ENCODE peak calls at places on chromosomes 7 and 10, in nine cellular contexts. V is MG63; U is lower lobe of right lung; J is GM23248; R is lung; Y is psoas muscle; F is mucosa of descending colon; O is CD4-positive, CD25-positive, alpha-beta regulatory T cell; L is fibroblast of lung. G is an unnamed sample.

GRCh38 chr10:8978100-8978499 is 923.6 kb downstream of the GATA3 start:
- DNase-seq in U (no peak), Y (no peak), O (no peak), V (no peak), L (no peak), F (no peak), J (no peak), R (no peak), G (no peak)

GRCh38 chr10:44977287-44978212 is 1.1 kb downstream of the DEPP1 start:
- DNase-seq in V (no peak), O (no peak), Y (peak), U (no peak), R (no peak), F (no peak), J (no peak), L (no peak), G (no peak)

GRCh38 chr10:94677691-94678090 is 5.8 kb upstream of the CYP2C18 start:
- DNase-seq in F (no peak), R (no peak), Y (no peak), U (no peak), J (peak), L (no peak), V (no peak), O (no peak), G (no peak)

GRCh38 chr7:106114735-106115383 is 2.7 kb upstream of the SYPL1 start:
- DNase-seq in U (no peak), V (no peak), O (peak), F (no peak), R (no peak), L (no peak), Y (no peak), J (no peak), G (no peak)

GRCh38 chr7:135853499-135853898 is 104.9 kb upstream of the FAM180A start:
- DNase-seq in L (no peak), U (no peak), Y (no peak), R (no peak), V (no peak), O (no peak), J (peak), F (no peak), G (no peak)

GRCh38 chr7:7970113-7970619 is 1.6 kb downstream of the GLCCI1 start:
- DNase-seq in U (no peak), Y (no peak), R (no peak), V (no peak), J (peak), O (no peak), F (no peak), L (no peak), G (no peak)

GRCh38 chr10:71603190-71603589 is 116.4 kb downstream of the C10orf105 start:
- DNase-seq in F (no peak), R (no peak), V (no peak), L (no peak), J (no peak), U (no peak), O (no peak), Y (no peak), G (no peak)

GRCh38 chr7:140347218-140347617 is 51.1 kb downstream of the SLC37A3 start:
- DNase-seq in R (no peak), J (no peak), U (no peak), F (no peak), Y (no peak), O (no peak), V (no peak), L (no peak), G (no peak)

GRCh38 chr7:34491899-34492298 is 166.1 kb upstream of the NPSR1 start:
- DNase-seq in U (no peak), J (no peak), Y (no peak), O (no peak), V (no peak), L (no peak), R (no peak), F (no peak), G (no peak)

GRCh38 chr10:13615650-13616049 is 28.9 kb downstream of the PRPF18 start:
- DNase-seq in F (no peak), R (no peak), U (no peak), L (no peak), O (no peak), Y (no peak), J (no peak), V (no peak), G (no peak)

GRCh38 chr10:72049969-72050781 is 38.2 kb downstream of the SPOCK2 start:
- DNase-seq in F (no peak), J (peak), V (no peak), Y (peak), O (no peak), R (no peak), L (no peak), U (no peak), G (no peak)

GRCh38 chr7:155003215-155003999 is 483 bp upstream of the PAXIP1 start:
- DNase-seq in F (peak), V (peak), J (peak), Y (peak), R (peak), U (peak), L (peak), O (peak), G (peak)

GRCh38 chr7:159086301-159086925 is 58.3 kb downstream of the VIPR2 start:
- DNase-seq in J (no peak), V (no peak), Y (no peak), U (no peak), L (no peak), O (no peak), F (no peak), R (no peak), G (no peak)

GRCh38 chr10:133195611-133196010 is 34.4 kb upstream of the UTF1 start:
- DNase-seq in R (no peak), J (no peak), F (peak), Y (peak), U (no peak), O (no peak), L (no peak), V (no peak), G (no peak)
- H3K4me3 ChIP-seq in R (no peak), J (no peak), F (no peak), Y (no peak), U (no peak), O (no peak), L (no peak), V (no peak), G (no peak)

GRCh38 chr7:98399462-98399861 is 1.4 kb downstream of the BAIAP2L1 start:
- DNase-seq in F (no peak), O (no peak), Y (no peak), V (no peak), U (no peak), L (no peak), R (no peak), J (peak), G (no peak)
- H3K4me3 ChIP-seq in F (peak), O (no peak), Y (peak), V (peak), U (peak), L (peak), R (no peak), J (peak), G (peak)

DNA sequence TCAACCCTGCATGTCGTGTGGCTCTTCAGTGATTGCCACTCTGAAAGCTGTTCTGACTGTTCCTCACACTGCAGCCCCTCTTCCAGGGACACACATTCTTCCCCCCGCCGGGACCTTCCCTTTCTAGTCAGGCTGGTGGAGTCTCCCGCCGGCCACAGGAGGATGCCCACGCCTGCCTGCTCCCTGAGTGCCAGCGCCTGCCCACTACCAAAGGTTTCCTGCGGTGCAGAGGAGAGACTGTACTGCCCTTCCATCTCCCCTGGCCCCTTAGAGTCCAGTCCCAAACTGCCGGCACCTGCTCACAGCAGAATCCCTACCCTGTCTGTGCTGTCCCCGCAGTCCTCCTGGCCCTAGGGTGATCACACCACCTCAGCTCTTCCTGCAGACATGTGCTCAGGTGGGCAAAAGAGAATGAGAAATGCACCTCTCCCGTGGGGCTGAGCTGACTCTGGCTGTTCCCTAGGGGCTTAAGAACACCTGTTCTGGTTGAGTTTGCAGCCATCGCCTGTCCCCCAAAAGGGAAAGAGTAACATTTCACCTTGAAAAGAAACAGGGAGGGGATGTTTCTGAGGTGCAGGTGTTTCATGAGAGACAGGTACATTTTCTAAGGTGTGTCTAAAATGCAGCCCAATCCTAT is 1.4 kb downstream of the PODXL start:
- DNase-seq in Y (no peak), U (no peak), L (no peak), R (no peak), J (no peak), O (no peak), V (no peak), F (no peak), G (no peak)
- H3K4me3 ChIP-seq in Y (peak), U (peak), L (no peak), R (peak), J (peak), O (no peak), V (no peak), F (no peak), G (no peak)

DNA sequence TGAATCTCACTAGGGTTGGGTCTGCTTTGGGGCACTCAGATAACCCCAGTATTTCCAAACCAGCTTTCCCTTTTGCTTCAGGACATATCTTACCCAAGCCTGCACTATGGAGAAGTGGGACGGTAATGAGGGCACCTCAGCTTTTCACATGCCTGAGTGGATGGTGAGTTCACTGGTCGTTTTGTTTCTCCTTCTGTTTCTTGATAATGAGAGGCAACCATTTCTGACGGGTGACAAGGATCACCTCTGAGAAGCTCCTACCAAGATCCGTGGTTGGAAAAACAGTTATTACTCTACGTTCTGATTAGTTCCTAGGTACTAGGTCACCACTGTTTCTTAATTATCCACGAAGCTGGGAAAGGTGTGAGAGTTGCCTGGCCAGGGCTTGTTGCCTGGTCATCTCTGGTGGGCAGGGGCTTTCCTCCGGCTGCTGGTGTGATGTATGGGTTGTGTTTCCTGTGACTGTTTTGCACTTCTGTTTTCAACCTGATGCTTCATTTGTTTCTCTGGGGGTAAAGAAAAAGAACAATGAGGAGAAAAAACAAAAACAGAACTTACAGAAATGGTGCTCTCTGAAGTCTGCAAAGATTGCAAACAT is 65.7 kb upstream of the STRIP2 start:
- DNase-seq in V (no peak), U (no peak), Y (no peak), R (no peak), O (no peak), L (no peak), J (no peak), F (no peak), G (no peak)
- H3K4me3 ChIP-seq in V (no peak), U (peak), Y (no peak), R (peak), O (peak), L (no peak), J (no peak), F (peak), G (no peak)

GRCh38 chr7:2037805-2038635 is 194.7 kb downstream of the MAD1L1 start:
- DNase-seq in Y (peak), U (peak), O (peak), F (peak), L (peak), R (no peak), J (peak), V (peak), G (no peak)
- H3K4me3 ChIP-seq in Y (peak), U (peak), O (peak), F (no peak), L (peak), R (no peak), J (peak), V (no peak), G (no peak)

DNA sequence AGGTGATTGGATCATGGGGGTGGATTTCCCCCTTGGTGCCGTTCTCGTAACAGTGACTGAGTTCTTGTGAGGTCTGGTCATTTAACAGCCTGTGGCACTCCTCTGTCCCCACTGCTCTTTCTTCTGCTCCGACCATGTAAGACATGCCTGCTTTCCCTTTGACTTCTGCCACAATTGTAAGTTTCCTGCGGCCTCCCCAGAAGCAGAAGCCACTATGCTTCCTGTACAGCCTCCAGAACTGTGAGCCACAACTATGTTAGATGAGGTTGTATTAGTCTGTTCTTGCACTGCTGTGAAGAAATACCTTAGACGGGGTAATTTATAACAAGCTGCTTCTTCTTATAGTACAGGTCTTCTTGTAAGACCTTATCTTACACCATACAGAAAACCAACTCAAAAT is 241.7 kb upstream of the KLF14 start:
- DNase-seq in V (no peak), F (no peak), O (no peak), U (no peak), R (no peak), J (no peak), L (no peak), Y (no peak), G (no peak)
- H3K4me3 ChIP-seq in V (no peak), F (no peak), O (no peak), U (no peak), R (no peak), J (no peak), L (no peak), Y (no peak), G (no peak)

G was measured in skeletal muscle cell.